ENCODE peak calls at places on chromosomes 1 and 21, in four cellular contexts. C, D, A and Y are unnamed samples.

GRCh38 chr1:63931468-63931867 is 157.7 kb downstream of the ROR1 start:
- DNase-seq in C (no peak), D (no peak), A (no peak), Y (no peak)

GRCh38 chr1:169321539-169321938 is 46.1 kb downstream of the NME7 start:
- DNase-seq in C (no peak), D (no peak), A (no peak), Y (no peak)

GRCh38 chr1:14602131-14602530 is 3.6 kb downstream of the KAZN start:
- DNase-seq in C (peak; percentile 73), D (peak; percentile 18), A (no peak), Y (peak; percentile 71)

GRCh38 chr1:155228096-155228427 is 19.6 kb downstream of the MTX1 start:
- DNase-seq in C (no peak), D (no peak), A (no peak), Y (no peak)

GRCh38 chr1:25586181-25586588 is 30.4 kb upstream of the MAN1C1 start:
- DNase-seq in C (no peak), D (no peak), A (no peak), Y (no peak)

GRCh38 chr1:97925982-97926708 is 5.3 kb upstream of the DPYD start:
- DNase-seq in C (no peak), D (no peak), A (no peak), Y (no peak)

GRCh38 chr1:91564888-91565700 is 64.4 kb downstream of the CDC7 start:
- DNase-seq in C (peak; percentile 19), D (no peak), A (no peak), Y (no peak)

GRCh38 chr1:169604781-169605560 is 18.7 kb upstream of the F5 start:
- DNase-seq in C (peak; percentile 25), D (no peak), A (no peak), Y (no peak)

GRCh38 chr1:156480411-156481192 is 20.0 kb downstream of the MEF2D start:
- DNase-seq in C (peak; percentile 63), D (peak; percentile 94), A (no peak), Y (no peak)

GRCh38 chr1:158112994-158113758 is 67.5 kb upstream of the CD1D start:
- DNase-seq in C (peak; percentile 36), D (peak; percentile 86), A (no peak), Y (no peak)

GRCh38 chr1:74729741-74730478 is 2.9 kb downstream of the CRYZ start:
- DNase-seq in C (no peak), D (no peak), A (no peak), Y (no peak)

GRCh38 chr1:63653971-63654370 is 60.8 kb downstream of the PGM1 start:
- DNase-seq in C (no peak), D (no peak), A (no peak), Y (no peak)

GRCh38 chr1:212928323-212929281 is 21.7 kb upstream of the VASH2 start:
- DNase-seq in C (no peak), D (no peak), A (no peak), Y (no peak)

GRCh38 chr1:241972703-241973375 is 15.3 kb downstream of the BECN2 start:
- DNase-seq in C (no peak), D (peak; percentile 18), A (peak; percentile 24), Y (no peak)

GRCh38 chr1:158049867-158050266 is 56.4 kb downstream of the KIRREL1 start:
- DNase-seq in C (no peak), D (no peak), A (no peak), Y (no peak)

GRCh38 chr1:34645919-34646318 is 108.9 kb upstream of the GJB5 start:
- DNase-seq in C (no peak), D (no peak), A (no peak), Y (no peak)

GRCh38 chr1:63774617-63775417 is 1.0 kb downstream of the ROR1 start:
- DNase-seq in C (peak; percentile 40), D (peak; percentile 62), A (peak; percentile 43), Y (peak; percentile 33)

GRCh38 chr1:1424623-1425229 is 3.6 kb upstream of the ANKRD65 start:
- DNase-seq in C (no peak), D (no peak), A (no peak), Y (no peak)

GRCh38 chr1:43608789-43609188 is 41.2 kb upstream of the KDM4A start:
- DNase-seq in C (no peak), D (no peak), A (no peak), Y (no peak)

GRCh38 chr1:185281245-185281644 is 35.8 kb downstream of the IVNS1ABP start:
- DNase-seq in C (no peak), D (no peak), A (no peak), Y (no peak)

GRCh38 chr1:205913451-205914204 is 29.6 kb downstream of the SLC26A9 start:
- DNase-seq in C (peak; percentile 57), D (no peak), A (no peak), Y (peak; percentile 62)

GRCh38 chr21:31914472-31914871 is 41.7 kb downstream of the HUNK start:
- DNase-seq in C (no peak), D (no peak), A (no peak), Y (no peak)

GRCh38 chr1:77605246-77606026 is 77.0 kb downstream of the ZZZ3 start:
- DNase-seq in C (peak; percentile 63), D (no peak), A (peak; percentile 9), Y (no peak)

GRCh38 chr1:109794319-109795132 is 30.8 kb upstream of the EPS8L3 start:
- DNase-seq in C (no peak), D (no peak), A (peak; percentile 59), Y (no peak)

GRCh38 chr1:100907887-100908286 is 12.0 kb downstream of the SLC30A7 start:
- DNase-seq in C (no peak), D (no peak), A (no peak), Y (no peak)

GRCh38 chr1:62356257-62356835 is 37.1 kb upstream of the KANK4 start:
- DNase-seq in C (no peak), D (no peak), A (no peak), Y (no peak)

GRCh38 chr1:43276673-43277072 is 6.9 kb downstream of the TMEM125 start:
- DNase-seq in C (no peak), D (no peak), A (no peak), Y (no peak)

GRCh38 chr21:45634511-45635183 is 8.9 kb upstream of the PCBP3 start:
- DNase-seq in C (no peak), D (no peak), A (no peak), Y (no peak)

GRCh38 chr1:235617808-235618207 is 31.8 kb downstream of the GNG4 start:
- DNase-seq in C (no peak), D (no peak), A (no peak), Y (no peak)

GRCh38 chr1:85428471-85429077 is 36.4 kb downstream of the DDAH1 start:
- DNase-seq in C (no peak), D (no peak), A (no peak), Y (no peak)

GRCh38 chr1:66725885-66726665 is 26.2 kb upstream of the DYNLT5 start:
- DNase-seq in C (peak; percentile 64), D (peak; percentile 59), A (peak; percentile 66), Y (peak; percentile 6)

GRCh38 chr1:71834570-71835441 is 447.5 kb downstream of the NEGR1 start:
- DNase-seq in C (no peak), D (no peak), A (no peak), Y (no peak)